ENCODE peak calls at places on chromosome 12, in six cellular contexts. Y is foreskin fibroblast, F is EH, K is HFF-Myc, H is EL, D is HT-29. V is an unnamed sample.

GRCh38 chr12:108619369-108620160 is 14.1 kb downstream of the SELPLG start:
- DNase-seq in Y (no peak), F (no peak), K (no peak), H (no peak), D (no peak), V (no peak)

GRCh38 chr12:20883288-20883687 is 72.8 kb downstream of the SLCO1B3 start:
- DNase-seq in Y (no peak), F (no peak), K (no peak), H (no peak), D (peak), V (no peak)

GRCh38 chr12:93080452-93080851 is 151.4 kb upstream of the EEA1 start:
- DNase-seq in Y (no peak), F (no peak), K (no peak), H (no peak), D (no peak), V (no peak)

GRCh38 chr12:21456291-21456780 is 18.9 kb downstream of the PYROXD1 start:
- DNase-seq in Y (no peak), F (peak), K (no peak), H (no peak), D (no peak), V (no peak)

GRCh38 chr12:117190210-117190781 is at the start of gene FBXO21:
- DNase-seq in Y (peak), F (peak), K (peak), H (peak), D (peak), V (peak)

GRCh38 chr12:93773122-93773871 is 96.1 kb downstream of the CRADD start:
- DNase-seq in Y (no peak), F (peak), K (no peak), H (peak), D (no peak), V (no peak)

GRCh38 chr12:45587877-45588530 is 141.5 kb upstream of the ARID2 start:
- DNase-seq in Y (peak), F (peak), K (no peak), H (no peak), D (peak), V (no peak)

GRCh38 chr12:115108129-115109100 is 424.4 kb upstream of the TBX3 start:
- DNase-seq in Y (no peak), F (no peak), K (no peak), H (no peak), D (no peak), V (no peak)

GRCh38 chr12:87439990-87440827 is 589.0 kb downstream of the C12orf50 start:
- DNase-seq in Y (peak), F (peak), K (peak), H (peak), D (peak), V (no peak)

GRCh38 chr12:88300931-88301330 is 158.8 kb downstream of the TMTC3 start:
- DNase-seq in Y (no peak), F (peak), K (no peak), H (no peak), D (no peak), V (no peak)

GRCh38 chr12:110780448-110780847 is 37.8 kb upstream of the PPP1CC start:
- DNase-seq in Y (no peak), F (no peak), K (no peak), H (no peak), D (no peak), V (no peak)

GRCh38 chr12:19155981-19156734 is 26.6 kb downstream of the PLEKHA5 start:
- DNase-seq in Y (no peak), F (no peak), K (no peak), H (no peak), D (no peak), V (no peak)

GRCh38 chr12:68823711-68824110 is 15.7 kb downstream of the MDM2 start:
- DNase-seq in Y (no peak), F (peak), K (no peak), H (no peak), D (no peak), V (no peak)

GRCh38 chr12:87991483-87991882 is 37.7 kb downstream of the C12orf50 start:
- DNase-seq in Y (no peak), F (no peak), K (no peak), H (no peak), D (no peak), V (no peak)

GRCh38 chr12:95197636-95198035 is 19.6 kb downstream of the FGD6 start:
- DNase-seq in Y (no peak), F (no peak), K (no peak), H (no peak), D (no peak), V (no peak)

GRCh38 chr12:2925322-2925995 is 33.7 kb upstream of the TEAD4 start:
- DNase-seq in Y (peak), F (peak), K (no peak), H (peak), D (no peak), V (no peak)

GRCh38 chr12:117850048-117850447 is 118.7 kb downstream of the KSR2 start:
- DNase-seq in Y (peak), F (peak), K (peak), H (peak), D (peak), V (no peak)

GRCh38 chr12:121610239-121611149 is 15.8 kb upstream of the ORAI1 start:
- DNase-seq in Y (peak), F (peak), K (no peak), H (peak), D (no peak), V (no peak)

GRCh38 chr12:121494093-121494787 is 86.6 kb downstream of the KDM2B start:
- DNase-seq in Y (no peak), F (peak), K (peak), H (peak), D (peak), V (no peak)

GRCh38 chr12:119840617-119841016 is 36.5 kb downstream of the CIT start:
- DNase-seq in Y (no peak), F (no peak), K (no peak), H (no peak), D (no peak), V (no peak)

GRCh38 chr12:79635676-79636075 is 55.1 kb downstream of the PAWR start:
- DNase-seq in Y (peak), F (peak), K (no peak), H (peak), D (no peak), V (peak)

GRCh38 chr12:64671682-64672081 is 61.4 kb downstream of the RASSF3 start:
- DNase-seq in Y (no peak), F (no peak), K (no peak), H (no peak), D (peak), V (no peak)

GRCh38 chr12:82593143-82593542 is 93.6 kb upstream of the TMTC2 start:
- DNase-seq in Y (no peak), F (no peak), K (no peak), H (no peak), D (no peak), V (no peak)

GRCh38 chr12:93001407-93001806 is 72.3 kb upstream of the EEA1 start:
- DNase-seq in Y (no peak), F (no peak), K (no peak), H (no peak), D (no peak), V (no peak)

GRCh38 chr12:121530600-121531355 is 50.0 kb downstream of the KDM2B start:
- DNase-seq in Y (peak), F (peak), K (peak), H (peak), D (no peak), V (no peak)

GRCh38 chr12:108367436-108367835 is 28.3 kb upstream of the CMKLR1 start:
- DNase-seq in Y (peak), F (peak), K (no peak), H (peak), D (no peak), V (no peak)

GRCh38 chr12:81627336-81628189 is 131.6 kb downstream of the PPFIA2 start:
- DNase-seq in Y (peak), F (peak), K (peak), H (peak), D (peak), V (peak)

GRCh38 chr12:6444031-6444430 is 724 bp upstream of the CD27 start:
- DNase-seq in Y (no peak), F (no peak), K (no peak), H (no peak), D (no peak), V (no peak)